ENCODE peak calls at places on chromosomes 6 and 20, in six cellular contexts. V is tibial artery, R is ascending aorta, I is mucosa of descending colon, L is IMR-90, B is cardiac fibroblast. O is an unnamed sample.

GRCh38 chr20:1926237-1926636 is 31.0 kb downstream of the SIRPA start:
- DNase-seq in L (no peak), I (no peak), R (no peak), B (no peak), V (no peak), O (no peak)

GRCh38 chr6:158441639-158442308 is 118.1 kb upstream of the TMEM181 start:
- DNase-seq in R (no peak), V (peak; percentile 43), B (no peak), I (no peak), L (no peak), O (peak; percentile 27)

GRCh38 chr6:20221448-20221847 is 9.2 kb upstream of the MBOAT1 start:
- DNase-seq in B (no peak), I (no peak), R (no peak), L (no peak), V (no peak), O (no peak)

GRCh38 chr6:84764332-84765049 is at the start of gene TBX18:
- DNase-seq in L (peak; percentile 88), R (peak; percentile 99), I (peak; percentile 76), B (peak; percentile 100), V (peak; percentile 98), O (peak; percentile 93)

GRCh38 chr20:20368414-20369352 is 779 bp downstream of the INSM1 start:
- DNase-seq in I (no peak), B (no peak), L (no peak), V (no peak), R (no peak), O (no peak)

GRCh38 chr6:14270925-14271791 is 153.6 kb downstream of the CD83 start:
- DNase-seq in I (peak; percentile 57), R (no peak), B (peak; percentile 91), V (no peak), L (peak; percentile 74), O (no peak)

GRCh38 chr20:916125-916799 is at the start of gene ANGPT4:
- DNase-seq in V (no peak), B (no peak), I (no peak), R (no peak), L (no peak), O (no peak)

GRCh38 chr6:1144842-1145755 is 166.8 kb upstream of the FOXQ1 start:
- DNase-seq in V (no peak), B (no peak), L (peak; percentile 76), I (no peak), R (no peak), O (no peak)

GRCh38 chr6:36139431-36139830 is 9.1 kb downstream of the MAPK13 start:
- DNase-seq in L (no peak), B (peak; percentile 17), I (no peak), R (no peak), V (no peak), O (peak; percentile 39)

GRCh38 chr6:111938710-111939109 is 65.5 kb upstream of the FYN start:
- DNase-seq in R (no peak), V (no peak), L (peak; percentile 93), I (no peak), B (peak; percentile 83), O (no peak)

GRCh38 chr6:23244300-23244699 is 674.9 kb downstream of the HDGFL1 start:
- DNase-seq in V (no peak), B (peak; percentile 64), R (no peak), I (no peak), L (peak; percentile 94), O (no peak)

GRCh38 chr6:123520208-123520607 is 116.5 kb downstream of the TRDN start:
- DNase-seq in R (no peak), B (peak; percentile 41), V (no peak), L (no peak), I (no peak), O (no peak)

GRCh38 chr6:111482959-111483735 is at the start of gene REV3L:
- DNase-seq in V (peak; percentile 92), R (peak; percentile 94), I (peak; percentile 93), B (peak; percentile 89), L (peak; percentile 84), O (peak; percentile 90)

GRCh38 chr6:134707342-134707982 is 242.4 kb downstream of the ALDH8A1 start:
- DNase-seq in V (no peak), R (no peak), L (peak; percentile 66), I (no peak), B (peak; percentile 55), O (no peak)

GRCh38 chr6:21808045-21808470 is 214.5 kb downstream of the SOX4 start:
- DNase-seq in L (peak; percentile 78), I (no peak), V (no peak), B (peak; percentile 72), R (no peak), O (peak; percentile 17)

GRCh38 chr20:12133553-12133952 is 215.9 kb downstream of the BTBD3 start:
- DNase-seq in R (no peak), I (no peak), B (no peak), V (no peak), L (no peak), O (no peak)

GRCh38 chr6:141925001-141925400 is 207.7 kb upstream of the GJE1 start:
- DNase-seq in R (no peak), V (no peak), L (peak; percentile 28), I (no peak), B (peak; percentile 36), O (no peak)

GRCh38 chr6:110814488-110815259 is 595 bp downstream of the CDK19 start:
- DNase-seq in I (peak; percentile 75), R (peak; percentile 77), L (peak; percentile 45), V (peak; percentile 56), B (peak; percentile 51), O (peak; percentile 80)

GRCh38 chr20:5657190-5657872 is 92.9 kb upstream of the SHLD1 start:
- DNase-seq in I (no peak), B (peak; percentile 97), V (peak; percentile 48), R (peak; percentile 67), L (peak; percentile 99), O (peak; percentile 51)

GRCh38 chr6:39865011-39865888 is 69.0 kb downstream of the MOCS1 start:
- DNase-seq in V (peak; percentile 71), L (peak; percentile 60), I (peak; percentile 68), R (peak; percentile 89), B (peak; percentile 81), O (peak; percentile 81)

GRCh38 chr6:126439040-126439439 is 99.1 kb downstream of the CENPW start:
- DNase-seq in R (no peak), L (no peak), V (no peak), B (no peak), I (no peak), O (no peak)

GRCh38 chr6:108699290-108700041 is 138.7 kb downstream of the FOXO3 start:
- DNase-seq in R (peak; percentile 73), I (no peak), L (no peak), B (no peak), V (no peak), O (peak; percentile 66)

GRCh38 chr20:45987108-45987780 is 15.2 kb upstream of the ZNF335 start:
- DNase-seq in L (peak; percentile 45), V (peak; percentile 55), R (no peak), B (peak; percentile 67), I (peak; percentile 82), O (peak; percentile 84)

GRCh38 chr6:14072084-14072483 is 45.5 kb upstream of the CD83 start:
- DNase-seq in I (no peak), L (peak; percentile 61), B (no peak), R (no peak), V (no peak), O (no peak)

GRCh38 chr6:72621243-72622093 is at the start of gene KCNQ5:
- DNase-seq in I (peak; percentile 21), L (no peak), B (peak; percentile 18), R (no peak), V (no peak), O (peak; percentile 70)

GRCh38 chr6:72617721-72618120 is 4.1 kb upstream of the KCNQ5 start:
- DNase-seq in V (no peak), R (no peak), B (no peak), L (no peak), I (no peak), O (no peak)

GRCh38 chr6:72620866-72621242 is 1.0 kb upstream of the KCNQ5 start:
- DNase-seq in B (peak; percentile 29), L (no peak), R (no peak), I (peak; percentile 25), V (no peak), O (peak; percentile 47)

GRCh38 chr6:72622094-72622540 is 253 bp downstream of the KCNQ5 start:
- DNase-seq in V (peak; percentile 23), R (peak; percentile 72), I (peak; percentile 38), L (peak; percentile 24), B (peak; percentile 19), O (peak; percentile 84)

GRCh38 chr6:72619883-72620696 is 1.8 kb upstream of the KCNQ5 start:
- DNase-seq in I (peak; percentile 30), V (peak; percentile 41), B (peak; percentile 25), L (peak; percentile 45), R (peak; percentile 72), O (peak; percentile 81)
- TF ChIP-seq CTCF in I (no peak), V (no peak), B (no peak), L (no peak), R (no peak), O (no peak)

GRCh38 chr6:12229332-12229731 is 60.8 kb upstream of the EDN1 start:
- DNase-seq in I (no peak), B (no peak), L (no peak), V (no peak), R (no peak), O (no peak)
- H3K4me3 ChIP-seq in I (no peak overlapping the region), B (no peak overlapping the region), L (no peak overlapping the region), V (no peak overlapping the region), R (no peak overlapping the region), O (no peak overlapping the region)

DNA sequence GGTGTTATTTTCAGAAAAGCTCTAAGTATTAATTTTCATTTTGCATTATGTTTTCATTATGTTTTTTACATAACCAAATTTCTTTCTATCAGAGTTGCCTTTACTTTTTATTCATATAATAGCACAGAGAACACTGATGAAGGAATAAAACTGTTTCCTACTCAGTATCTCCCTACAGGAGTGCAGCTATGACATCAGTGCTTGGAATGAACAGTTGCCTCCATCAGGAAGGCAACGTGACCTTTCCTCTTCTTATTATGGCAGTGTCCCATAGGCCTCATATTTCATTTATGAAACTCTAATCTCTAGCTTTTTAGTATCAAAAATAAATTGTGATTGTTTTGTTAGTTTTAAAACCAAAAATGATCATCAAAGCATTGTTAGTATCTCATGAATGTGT is 712.8 kb downstream of the CD109 start:
- DNase-seq in B (no peak), R (no peak), V (no peak), L (peak; percentile 48), I (no peak), O (no peak)
- TF ChIP-seq CTCF in B (no peak), R (no peak), V (no peak), L (no peak), I (no peak), O (no peak)

GRCh38 chr6:63824722-63825121 is 189.1 kb downstream of the PHF3 start:
- DNase-seq in B (no peak), L (no peak), I (no peak), V (no peak), R (no peak), O (peak; percentile 46)
- H3K4me3 ChIP-seq in B (no peak overlapping the region), L (no peak overlapping the region), I (no peak overlapping the region), V (no peak overlapping the region), R (no peak overlapping the region), O (no peak overlapping the region)

GRCh38 chr20:35327074-35327976 is 35.1 kb upstream of the FAM83C start:
- DNase-seq in V (no peak), R (no peak), B (peak; percentile 37), I (no peak), L (peak; percentile 46), O (no peak)
- TF ChIP-seq CTCF in V (no peak), R (no peak), B (no peak), I (no peak), L (no peak), O (no peak)